ENCODE peak calls at places on chromosomes 4 and X, in four cellular contexts. One of them, this sample, is unnamed.

GRCh38 chr4:77849278-77849965 is 13.2 kb upstream of the MRPL1 start:
- DNase-seq in H1: no peak
- DNase-seq in fibroblast of lung: no peak
- DNase-seq in heart right ventricle: no peak
- DNase-seq in this sample: no peak

GRCh38 chrX:72738396-72738795 is 24.3 kb upstream of the PHKA1 start:
- DNase-seq in H1: no peak
- DNase-seq in fibroblast of lung: no peak
- DNase-seq in heart right ventricle: no peak
- DNase-seq in this sample: no peak

GRCh38 chr4:14841801-14842748 is 160.2 kb upstream of the CPEB2 start:
- DNase-seq in H1: no peak
- DNase-seq in fibroblast of lung: peak
- DNase-seq in heart right ventricle: peak
- DNase-seq in this sample: no peak

GRCh38 chr4:174996079-174996478 is 77.9 kb downstream of the ADAM29 start:
- DNase-seq in H1: no peak
- DNase-seq in fibroblast of lung: no peak
- DNase-seq in heart right ventricle: no peak
- DNase-seq in this sample: no peak

GRCh38 chr4:122775039-122775438 is 42.5 kb downstream of the BBS12 start:
- DNase-seq in H1: no peak
- DNase-seq in fibroblast of lung: no peak
- DNase-seq in heart right ventricle: no peak
- DNase-seq in this sample: no peak

GRCh38 chr4:27218013-27218412 is 357.4 kb downstream of the STIM2 start:
- DNase-seq in H1: no peak
- DNase-seq in fibroblast of lung: peak
- DNase-seq in heart right ventricle: no peak
- DNase-seq in this sample: no peak

GRCh38 chrX:69320116-69320515 is 154.9 kb upstream of the PJA1 start:
- DNase-seq in H1: no peak
- DNase-seq in fibroblast of lung: no peak
- DNase-seq in heart right ventricle: no peak
- DNase-seq in this sample: no peak

GRCh38 chr4:104493071-104493831 is 1.4 kb downstream of the CXXC4 start:
- DNase-seq in H1: no peak
- DNase-seq in fibroblast of lung: no peak
- DNase-seq in heart right ventricle: no peak
- DNase-seq in this sample: no peak

GRCh38 chr4:38664704-38665401 is 854 bp downstream of the KLF3 start:
- DNase-seq in H1: peak
- DNase-seq in fibroblast of lung: peak
- DNase-seq in heart right ventricle: peak
- DNase-seq in this sample: peak

GRCh38 chrX:3501833-3502535 is 155.5 kb upstream of the MXRA5 start:
- DNase-seq in H1: no peak
- DNase-seq in fibroblast of lung: peak
- DNase-seq in heart right ventricle: peak
- DNase-seq in this sample: no peak

GRCh38 chr4:182862921-182863320 is 54.3 kb downstream of the DCTD start:
- DNase-seq in H1: no peak
- DNase-seq in fibroblast of lung: no peak
- DNase-seq in heart right ventricle: no peak
- DNase-seq in this sample: no peak

GRCh38 chr4:154643493-154643892 is 31.0 kb upstream of the FGG start:
- DNase-seq in H1: no peak
- DNase-seq in fibroblast of lung: no peak
- DNase-seq in heart right ventricle: no peak
- DNase-seq in this sample: no peak

GRCh38 chrX:136034622-136035021 is 49.4 kb downstream of the SLC9A6 start:
- DNase-seq in H1: no peak
- DNase-seq in fibroblast of lung: peak
- DNase-seq in heart right ventricle: no peak
- DNase-seq in this sample: no peak

GRCh38 chr4:86633854-86634253 is 39.7 kb downstream of the PTPN13 start:
- DNase-seq in H1: no peak
- DNase-seq in fibroblast of lung: no peak
- DNase-seq in heart right ventricle: no peak
- DNase-seq in this sample: no peak

GRCh38 chr4:39846135-39846534 is 131.6 kb downstream of the PDS5A start:
- DNase-seq in H1: no peak
- DNase-seq in fibroblast of lung: peak
- DNase-seq in heart right ventricle: no peak
- DNase-seq in this sample: no peak

GRCh38 chr4:142097015-142097414 is 460.6 kb downstream of the IL15 start:
- DNase-seq in H1: no peak
- DNase-seq in fibroblast of lung: no peak
- DNase-seq in heart right ventricle: no peak
- DNase-seq in this sample: no peak

GRCh38 chr4:104421576-104421975 is 73.1 kb downstream of the CXXC4 start:
- DNase-seq in H1: no peak
- DNase-seq in fibroblast of lung: peak
- DNase-seq in heart right ventricle: no peak
- DNase-seq in this sample: no peak

GRCh38 chr4:14225683-14226207 is 598.2 kb upstream of the BOD1L1 start:
- DNase-seq in H1: no peak
- DNase-seq in fibroblast of lung: no peak
- DNase-seq in heart right ventricle: no peak
- DNase-seq in this sample: no peak

GRCh38 chrX:115579327-115579726 is 18.4 kb downstream of the PLS3 start:
- DNase-seq in H1: no peak
- DNase-seq in fibroblast of lung: no peak
- DNase-seq in heart right ventricle: no peak
- DNase-seq in this sample: no peak

GRCh38 chrX:70769659-70770232 is 138.8 kb downstream of the TEX11 start:
- DNase-seq in H1: no peak
- DNase-seq in fibroblast of lung: no peak
- DNase-seq in heart right ventricle: no peak
- DNase-seq in this sample: no peak

GRCh38 chr4:40978548-40978947 is 228.8 kb downstream of the NSUN7 start:
- DNase-seq in H1: no peak
- DNase-seq in fibroblast of lung: peak
- DNase-seq in heart right ventricle: no peak
- DNase-seq in this sample: no peak

GRCh38 chr4:4606321-4606720 is 64.5 kb upstream of the STX18 start:
- DNase-seq in H1: no peak
- DNase-seq in fibroblast of lung: peak
- DNase-seq in heart right ventricle: no peak
- DNase-seq in this sample: no peak

GRCh38 chrX:120144178-120144844 is 14.1 kb upstream of the RHOXF2 start:
- DNase-seq in H1: peak
- DNase-seq in fibroblast of lung: no peak
- DNase-seq in heart right ventricle: no peak
- DNase-seq in this sample: no peak

GRCh38 chr4:93894995-93895394 is 66.4 kb downstream of the ATOH1 start:
- DNase-seq in H1: no peak
- DNase-seq in fibroblast of lung: no peak
- DNase-seq in heart right ventricle: no peak
- DNase-seq in this sample: no peak

GRCh38 chr4:117770269-117771087 is 263.8 kb upstream of the NDST3 start:
- DNase-seq in H1: no peak
- DNase-seq in fibroblast of lung: no peak
- DNase-seq in heart right ventricle: no peak
- DNase-seq in this sample: no peak

GRCh38 chr4:15653864-15654391 is 1.2 kb downstream of the FBXL5 start:
- DNase-seq in H1: no peak
- DNase-seq in fibroblast of lung: peak
- DNase-seq in heart right ventricle: no peak
- DNase-seq in this sample: no peak

GRCh38 chrX:20521245-20521644 is 254.5 kb upstream of the RPS6KA3 start:
- DNase-seq in H1: no peak
- DNase-seq in fibroblast of lung: peak
- DNase-seq in heart right ventricle: no peak
- DNase-seq in this sample: no peak

DNA sequence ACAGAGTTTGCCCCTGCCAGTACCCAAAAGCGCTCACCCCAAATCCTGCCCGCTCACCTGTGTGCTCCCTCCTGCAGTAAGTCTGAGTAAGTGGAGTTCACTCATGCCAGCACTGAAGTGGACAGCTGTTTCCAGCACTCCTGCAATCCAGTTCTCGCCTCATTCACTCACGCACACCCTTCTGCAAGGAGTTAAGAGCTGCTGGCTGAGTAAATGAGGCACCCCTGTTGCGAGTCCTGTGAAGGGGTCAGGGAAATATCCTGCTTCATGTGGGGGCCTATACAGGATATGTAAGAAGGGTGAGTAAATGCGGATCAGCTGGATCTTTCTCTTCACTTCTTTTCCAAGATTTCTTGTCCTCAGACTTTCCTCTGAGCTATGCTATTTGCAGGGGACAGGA is 23.5 kb downstream of the CXCL8 start:
- DNase-seq in H1: no peak
- DNase-seq in fibroblast of lung: no peak
- DNase-seq in heart right ventricle: no peak
- DNase-seq in this sample: no peak
- H3K27ac ChIP-seq in H1: no peak
- H3K27ac ChIP-seq in fibroblast of lung: no peak
- H3K27ac ChIP-seq in heart right ventricle: no peak
- H3K27ac ChIP-seq in this sample: no peak

DNA sequence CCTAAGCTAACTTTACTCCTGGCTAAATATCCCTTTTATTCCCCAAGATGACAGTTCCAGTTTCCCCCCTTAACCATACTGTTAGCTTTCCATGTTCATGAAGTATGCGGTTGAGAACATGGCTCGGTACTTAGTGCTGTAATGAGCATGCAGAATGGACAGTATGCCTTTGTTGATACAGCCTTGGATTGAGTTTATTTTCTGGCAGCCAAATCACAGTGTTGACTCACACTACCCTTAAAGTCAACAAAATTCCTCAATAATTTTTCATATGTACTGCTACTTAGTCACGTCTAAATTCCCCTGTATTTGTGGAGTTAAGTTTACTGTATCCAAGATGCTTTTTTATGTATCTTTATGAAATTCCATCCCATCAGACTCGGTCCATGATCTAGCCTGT is 1.4 kb upstream of the VEGFC start:
- DNase-seq in H1: no peak
- DNase-seq in fibroblast of lung: peak
- DNase-seq in heart right ventricle: no peak
- DNase-seq in this sample: no peak
- H3K27ac ChIP-seq in H1: no peak
- H3K27ac ChIP-seq in fibroblast of lung: peak
- H3K27ac ChIP-seq in heart right ventricle: no peak
- H3K27ac ChIP-seq in this sample: no peak

DNA sequence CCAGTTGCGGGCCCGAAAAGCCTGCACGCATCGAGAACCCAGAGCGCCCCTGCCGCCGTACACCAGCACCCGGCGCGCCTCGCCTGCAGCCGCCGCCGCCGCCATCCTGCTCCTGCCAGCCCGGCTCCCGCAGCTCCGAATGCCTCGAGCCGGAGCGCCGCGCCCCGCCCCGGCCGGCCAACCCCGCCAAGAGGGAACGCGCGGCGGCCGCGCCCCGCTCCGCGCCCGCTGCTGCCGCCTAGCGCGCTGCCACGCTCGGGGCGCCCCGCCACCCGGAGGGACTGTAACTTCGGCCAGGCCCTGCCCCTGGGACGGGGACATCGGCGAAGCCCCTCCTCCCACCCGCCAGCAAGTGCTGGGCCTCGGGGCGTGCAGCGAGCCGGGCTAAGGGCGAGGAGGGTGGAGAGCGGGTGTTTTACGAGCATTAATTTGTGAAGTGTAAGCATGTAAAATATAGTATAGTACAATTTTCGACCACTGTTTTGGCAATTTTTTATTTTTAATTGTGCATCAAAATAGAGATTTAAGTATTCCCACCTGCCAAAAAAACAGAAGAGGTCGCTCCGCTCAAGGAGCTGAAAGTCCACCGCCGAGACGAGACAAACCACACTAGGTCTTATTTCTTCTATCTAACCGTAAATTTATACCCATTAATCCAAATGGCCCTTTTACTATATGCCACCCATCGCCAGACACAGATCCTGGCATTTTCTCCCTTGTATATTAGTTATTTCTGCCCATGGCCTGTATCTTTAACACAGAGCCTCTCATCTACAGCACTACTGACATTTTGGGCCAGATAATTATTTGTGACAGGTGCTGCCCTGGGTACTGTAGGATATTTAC is at the start of gene QDPR:
- DNase-seq in H1: peak
- DNase-seq in fibroblast of lung: peak
- DNase-seq in heart right ventricle: peak
- DNase-seq in this sample: peak
- H3K27ac ChIP-seq in H1: no peak
- H3K27ac ChIP-seq in fibroblast of lung: peak
- H3K27ac ChIP-seq in heart right ventricle: peak
- H3K27ac ChIP-seq in this sample: peak

GRCh38 chrX:153935326-153935851 is 552 bp upstream of the NAA10 start:
- DNase-seq in H1: peak
- DNase-seq in fibroblast of lung: no peak
- DNase-seq in heart right ventricle: no peak
- DNase-seq in this sample: no peak
- H3K27ac ChIP-seq in H1: no peak
- H3K27ac ChIP-seq in fibroblast of lung: no peak
- H3K27ac ChIP-seq in heart right ventricle: no peak
- H3K27ac ChIP-seq in this sample: peak

GRCh38 chr4:25424539-25425228 is 47.6 kb downstream of the ANAPC4 start:
- DNase-seq in H1: no peak
- DNase-seq in fibroblast of lung: no peak
- DNase-seq in heart right ventricle: no peak
- DNase-seq in this sample: no peak
- H3K27ac ChIP-seq in H1: no peak
- H3K27ac ChIP-seq in fibroblast of lung: no peak
- H3K27ac ChIP-seq in heart right ventricle: no peak
- H3K27ac ChIP-seq in this sample: no peak

DNA sequence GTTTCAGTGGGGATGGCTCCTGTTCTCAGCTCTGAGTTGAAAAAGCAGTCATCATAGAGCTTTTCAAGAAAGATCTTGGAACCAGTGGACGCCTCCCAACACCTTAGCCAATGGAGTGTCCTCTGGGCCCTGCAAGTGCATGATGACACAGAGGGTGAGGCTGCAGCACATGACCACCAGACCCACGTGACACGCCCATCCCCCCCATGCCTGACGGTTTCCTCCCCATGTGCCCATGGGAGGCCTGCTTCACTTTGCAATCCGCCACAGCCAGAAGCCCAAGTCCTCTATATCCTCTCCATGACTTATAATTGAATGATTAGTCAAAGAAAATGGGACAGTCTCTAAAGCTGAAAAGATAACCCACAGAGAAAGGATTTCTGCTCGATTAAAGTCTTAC is 187.0 kb downstream of the AFAP1 start:
- DNase-seq in H1: no peak
- DNase-seq in fibroblast of lung: peak
- DNase-seq in heart right ventricle: no peak
- DNase-seq in this sample: no peak
- H3K27ac ChIP-seq in H1: no peak
- H3K27ac ChIP-seq in fibroblast of lung: no peak
- H3K27ac ChIP-seq in heart right ventricle: no peak
- H3K27ac ChIP-seq in this sample: no peak

DNA sequence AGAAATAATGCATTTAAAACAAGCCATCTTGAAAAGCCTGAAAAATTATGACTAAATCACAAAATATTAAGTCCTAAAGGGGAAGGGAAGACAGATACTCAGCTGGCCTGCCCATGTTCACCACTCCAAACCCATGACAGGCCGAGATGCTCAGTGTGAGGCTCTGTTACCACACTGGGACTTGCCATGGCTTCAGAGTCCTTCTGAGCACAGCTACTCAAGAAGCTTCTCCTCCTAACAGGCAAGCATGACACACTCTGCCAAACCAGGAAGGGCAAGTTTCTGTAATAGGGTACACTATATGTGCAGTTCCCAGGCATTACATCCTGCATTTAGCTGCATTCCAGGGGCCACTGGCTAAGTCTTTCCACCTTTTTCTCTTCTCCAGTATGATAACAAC is 34.0 kb upstream of the CYBB start:
- DNase-seq in H1: no peak
- DNase-seq in fibroblast of lung: no peak
- DNase-seq in heart right ventricle: no peak
- DNase-seq in this sample: no peak
- H3K27ac ChIP-seq in H1: no peak
- H3K27ac ChIP-seq in fibroblast of lung: no peak
- H3K27ac ChIP-seq in heart right ventricle: no peak
- H3K27ac ChIP-seq in this sample: no peak